ENCODE peak calls at places on chromosome 19, in nine cellular contexts. Y, B, G, Z, P, H, D, V and N are unnamed samples.

GRCh38 chr19:18223860-18224524 is 2.2 kb downstream of the PDE4C start:
- DNase-seq in D (no peak), P (peak; percentile 49), H (peak; percentile 73), Y (peak; percentile 49), V (peak; percentile 72), G (no peak), Z (peak; percentile 64), B (peak; percentile 82), N (peak; percentile 14)

GRCh38 chr19:41302624-41303351 is 7.2 kb upstream of the CCDC97 start:
- DNase-seq in D (no peak), H (no peak), P (no peak), Z (no peak), G (no peak), Y (peak; percentile 66), V (no peak), B (no peak), N (no peak)

GRCh38 chr19:56109216-56109615 is 11.9 kb downstream of the ZNF787 start:
- DNase-seq in G (peak; percentile 51), Y (no peak), D (no peak), B (peak; percentile 85), P (no peak), H (no peak), Z (no peak), V (no peak), N (no peak)

GRCh38 chr19:12833747-12834417 is 497 bp downstream of the RTBDN start:
- DNase-seq in Z (peak; percentile 22), Y (peak; percentile 19), D (no peak), B (no peak), P (no peak), G (peak; percentile 45), H (peak; percentile 44), V (no peak), N (no peak)

GRCh38 chr19:48812094-48812929 is 1.5 kb upstream of the BCAT2 start:
- DNase-seq in G (peak; percentile 73), D (peak; percentile 46), Z (peak; percentile 93), Y (peak; percentile 93), V (peak; percentile 97), B (peak; percentile 93), H (peak; percentile 87), P (no peak), N (peak; percentile 93)

GRCh38 chr19:13036366-13036976 is 41.2 kb downstream of the NFIX start:
- DNase-seq in Z (no peak), Y (peak; percentile 81), V (no peak), D (peak; percentile 83), P (peak; percentile 56), B (no peak), G (peak; percentile 94), H (peak; percentile 84), N (no peak)

GRCh38 chr19:41276231-41276630 is 12.1 kb downstream of the HNRNPUL1 start:
- DNase-seq in P (no peak), B (no peak), H (no peak), D (no peak), V (no peak), G (peak; percentile 20), Z (no peak), Y (no peak), N (no peak)

GRCh38 chr19:48470856-48471255 is 1.7 kb downstream of the CYTH2 start:
- DNase-seq in G (no peak), V (no peak), Y (no peak), Z (no peak), P (no peak), D (no peak), H (no peak), B (no peak), N (no peak)

GRCh38 chr19:10852098-10852800 is 4.0 kb downstream of the C19orf38 start:
- DNase-seq in D (peak; percentile 46), Y (no peak), Z (no peak), B (no peak), G (peak; percentile 76), V (no peak), H (peak; percentile 37), P (no peak), N (no peak)

GRCh38 chr19:12984143-12984627 is 11.1 kb upstream of the NFIX start:
- DNase-seq in G (peak; percentile 44), Y (no peak), P (no peak), Z (no peak), H (no peak), D (no peak), V (no peak), B (no peak), N (no peak)

GRCh38 chr19:7887408-7888144 is 734 bp upstream of the LRRC8E start:
- DNase-seq in B (no peak), G (no peak), Z (no peak), P (no peak), V (no peak), D (no peak), Y (peak; percentile 5), H (no peak), N (no peak)

GRCh38 chr19:7888826-7889217 is 512 bp downstream of the LRRC8E start:
- DNase-seq in H (no peak), Y (peak; percentile 8), Z (no peak), B (no peak), D (no peak), P (no peak), G (no peak), V (no peak), N (no peak)

GRCh38 chr19:7885818-7886217 is 2.5 kb upstream of the LRRC8E start:
- DNase-seq in D (no peak), Y (no peak), B (no peak), H (no peak), P (no peak), G (no peak), V (no peak), Z (no peak), N (no peak)

GRCh38 chr19:7883796-7884570 is 4.3 kb upstream of the LRRC8E start:
- DNase-seq in D (no peak), B (no peak), V (no peak), H (no peak), Y (no peak), Z (no peak), P (no peak), G (peak; percentile 54), N (no peak)

GRCh38 chr19:7888145-7888825 is at the start of gene LRRC8E:
- DNase-seq in B (no peak), H (peak; percentile 86), V (peak; percentile 59), Y (peak; percentile 79), P (no peak), Z (no peak), G (peak; percentile 88), D (peak; percentile 71), N (peak; percentile 80)
- H3K27ac ChIP-seq in B (no peak within 1 kb of the TSS), H (peak within 1 kb of the TSS; percentile 5), V (no peak within 1 kb of the TSS), Y (peak within 1 kb of the TSS; percentile 29), P (peak within 1 kb of the TSS; percentile 76), Z (no peak within 1 kb of the TSS), G (no peak within 1 kb of the TSS), D (peak within 1 kb of the TSS; percentile 51), N (no peak within 1 kb of the TSS)

DNA sequence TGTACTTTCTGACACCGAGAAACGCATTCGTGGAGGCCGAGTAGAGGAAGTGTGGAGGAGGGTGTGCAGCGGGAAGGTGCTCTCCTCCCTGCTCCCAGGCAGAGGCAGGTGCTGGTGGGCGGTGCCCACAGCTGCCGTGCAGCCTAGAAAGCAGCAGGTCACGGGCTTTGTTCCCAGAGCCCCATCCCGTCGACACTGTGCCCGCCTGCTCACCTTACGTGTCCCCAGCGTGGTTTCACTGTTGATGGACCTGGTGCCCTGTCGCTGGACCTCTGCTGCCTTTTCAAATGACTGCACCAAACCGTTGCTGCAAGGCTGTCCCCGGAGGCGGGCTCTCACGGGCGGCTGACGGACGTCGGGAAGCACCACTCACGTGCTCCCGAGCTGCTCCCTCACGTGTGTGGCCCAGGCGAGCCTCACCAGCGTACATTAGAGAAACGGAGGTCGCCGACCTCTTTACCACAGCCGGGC is 20.8 kb downstream of the PLEKHJ1 start:
- DNase-seq in V (no peak), B (no peak), H (no peak), P (no peak), G (no peak), Z (no peak), D (no peak), Y (no peak), N (no peak)
- H3K36me3 ChIP-seq in V (no peaks in the 10 kb centered on the region), B (no peaks in the 10 kb centered on the region), H (no peaks in the 10 kb centered on the region), P (peaks cover 53% of the 10 kb centered on the region), G (no peaks in the 10 kb centered on the region), Z (peaks cover 57% of the 10 kb centered on the region), D (peaks cover 26% of the 10 kb centered on the region), Y (peaks cover 41% of the 10 kb centered on the region), N (no peaks in the 10 kb centered on the region)

DNA sequence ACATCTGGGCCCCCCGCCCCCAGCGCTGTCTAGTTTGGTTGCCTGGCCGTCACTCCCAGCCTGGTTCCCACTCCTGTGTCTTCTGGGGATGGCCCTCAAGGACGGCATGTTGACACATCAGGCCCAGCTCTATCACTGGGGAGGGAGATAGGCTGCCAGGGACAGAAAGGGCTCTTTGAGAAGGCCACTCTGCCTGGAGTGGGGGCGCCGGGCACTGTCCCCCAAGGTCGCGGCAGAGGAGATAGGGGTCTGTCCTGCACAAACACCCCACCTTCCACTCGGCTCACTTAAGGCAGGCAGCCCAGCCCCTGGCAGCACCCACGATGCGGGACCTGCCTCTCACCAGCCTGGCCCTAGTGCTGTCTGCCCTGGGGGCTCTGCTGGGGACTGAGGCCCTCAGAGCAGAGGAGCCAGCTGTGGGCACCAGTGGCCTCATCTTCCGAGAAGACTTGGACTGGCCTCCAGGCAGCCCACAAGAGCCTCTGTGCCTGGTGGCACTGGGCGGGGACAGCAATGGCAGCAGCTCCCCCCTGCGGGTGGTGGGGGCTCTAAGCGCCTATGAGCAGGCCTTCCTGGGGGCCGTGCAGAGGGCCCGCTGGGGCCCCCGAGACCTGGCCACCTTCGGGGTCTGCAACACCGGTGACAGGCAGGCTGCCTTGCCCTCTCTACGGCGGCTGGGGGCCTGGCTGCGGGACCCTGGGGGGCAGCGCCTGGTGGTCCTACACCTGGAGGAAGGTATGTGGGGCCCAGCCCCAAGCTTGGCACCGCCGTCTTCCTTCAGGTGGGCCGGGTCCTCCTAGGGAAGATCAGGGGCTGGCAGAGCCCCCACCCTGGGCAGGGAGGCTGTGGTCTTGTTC is at the start of gene AMH:
- DNase-seq in D (no peak), P (no peak), B (peak; percentile 82), Z (no peak), G (no peak), H (no peak), Y (no peak), V (no peak), N (peak; percentile 63)
- H3K27ac ChIP-seq in D (no peak within 1 kb of the TSS), P (no peak within 1 kb of the TSS), B (peak within 1 kb of the TSS; percentile 24), Z (no peak within 1 kb of the TSS), G (no peak within 1 kb of the TSS), H (no peak within 1 kb of the TSS), Y (no peak within 1 kb of the TSS), V (no peak within 1 kb of the TSS), N (no peak within 1 kb of the TSS)

GRCh38 chr19:57788114-57788692 is 18.7 kb downstream of the ZNF586 start:
- DNase-seq in Y (no peak), D (no peak), Z (no peak), B (no peak), V (no peak), H (no peak), G (no peak), P (no peak), N (no peak)
- H3K36me3 ChIP-seq in Y (peaks cover 24% of the 10 kb centered on the region), D (peaks cover under 1% of the 10 kb centered on the region), Z (peaks cover 24% of the 10 kb centered on the region), B (no peaks in the 10 kb centered on the region), V (no peaks in the 10 kb centered on the region), H (peaks cover 22% of the 10 kb centered on the region), G (peaks cover 3% of the 10 kb centered on the region), P (peaks cover 8% of the 10 kb centered on the region), N (no peaks in the 10 kb centered on the region)

GRCh38 chr19:43682824-43683661 is 13.1 kb upstream of the PLAUR start:
- DNase-seq in H (no peak), D (no peak), G (no peak), B (no peak), P (no peak), V (no peak), Y (no peak), Z (no peak), N (no peak)
- H3K27ac ChIP-seq in H (no peak overlapping the region), D (no peak overlapping the region), G (no peak overlapping the region), B (no peak overlapping the region), P (no peak overlapping the region), V (no peak overlapping the region), Y (no peak overlapping the region), Z (no peak overlapping the region), N (no peak overlapping the region)

GRCh38 chr19:1082165-1082927 is 12.8 kb downstream of the POLR2E start:
- DNase-seq in Z (peak; percentile 38), D (peak; percentile 68), G (peak; percentile 40), P (peak; percentile 89), V (peak; percentile 86), B (peak; percentile 92), H (no peak), Y (peak; percentile 96), N (peak; percentile 92)
- H3K36me3 ChIP-seq in Z (no peaks in the 10 kb centered on the region), D (no peaks in the 10 kb centered on the region), G (no peaks in the 10 kb centered on the region), P (peaks cover 9% of the 10 kb centered on the region), V (no peaks in the 10 kb centered on the region), B (no peaks in the 10 kb centered on the region), H (no peaks in the 10 kb centered on the region), Y (no peaks in the 10 kb centered on the region), N (no peaks in the 10 kb centered on the region)